ENCODE peak calls at places on chromosomes 11 and 22, in seven cellular contexts. O, T, Z, C, E, X and G are unnamed samples.

GRCh38 chr11:96309001-96309642 is 33.9 kb downstream of the MAML2 start:
- DNase-seq in O (peak; percentile 65), T (no peak), Z (peak; percentile 12), C (no peak), E (no peak), X (no peak), G (peak; percentile 87)

GRCh38 chr11:5369793-5370192 is 13.8 kb upstream of the OR51M1 start:
- DNase-seq in O (peak; percentile 4), T (peak; percentile 34), Z (peak; percentile 36), C (no peak), E (no peak), X (peak; percentile 73), G (peak; percentile 68)

GRCh38 chr11:40686765-40687164 is 772.7 kb downstream of the LRRC4C start:
- DNase-seq in O (no peak), T (no peak), Z (no peak), C (no peak), E (no peak), X (peak; percentile 75), G (no peak)

GRCh38 chr11:92852946-92853345 is 116.5 kb upstream of the MTNR1B start:
- DNase-seq in O (no peak), T (no peak), Z (no peak), C (no peak), E (no peak), X (no peak), G (peak; percentile 27)

GRCh38 chr11:94178331-94178730 is 49.7 kb downstream of the PANX1 start:
- DNase-seq in O (no peak), T (no peak), Z (no peak), C (no peak), E (peak; percentile 68), X (no peak), G (no peak)

GRCh38 chr11:122556605-122557004 is 98.9 kb upstream of the UBASH3B start:
- DNase-seq in O (no peak), T (peak; percentile 74), Z (peak; percentile 77), C (no peak), E (peak; percentile 72), X (peak; percentile 42), G (peak; percentile 69)

GRCh38 chr22:17198188-17199130 is 20.8 kb downstream of the ADA2 start:
- DNase-seq in O (no peak), T (peak; percentile 98), Z (peak; percentile 98), C (no peak), E (peak; percentile 58), X (no peak), G (peak; percentile 24)

GRCh38 chr22:37198290-37199102 is 10.4 kb upstream of the C1QTNF6 start:
- DNase-seq in O (peak; percentile 81), T (peak; percentile 82), Z (peak; percentile 88), C (peak; percentile 57), E (peak; percentile 91), X (peak; percentile 81), G (peak; percentile 84)

GRCh38 chr22:24834845-24835570 is 29.0 kb downstream of the SGSM1 start:
- DNase-seq in O (peak; percentile 12), T (peak; percentile 85), Z (peak; percentile 59), C (peak; percentile 37), E (peak; percentile 55), X (no peak), G (peak; percentile 52)

GRCh38 chr22:22060200-22061084 is 77.9 kb upstream of the TOP3B start:
- DNase-seq in O (peak; percentile 58), T (peak; percentile 88), Z (peak; percentile 82), C (peak; percentile 22), E (peak; percentile 64), X (peak; percentile 80), G (peak; percentile 43)

GRCh38 chr11:35923452-35923851 is 20.4 kb upstream of the LDLRAD3 start:
- DNase-seq in O (no peak), T (no peak), Z (no peak), C (no peak), E (no peak), X (no peak), G (no peak)

GRCh38 chr22:39294571-39295468 is 24.6 kb downstream of the RPL3 start:
- DNase-seq in O (no peak), T (no peak), Z (no peak), C (no peak), E (no peak), X (no peak), G (no peak)

GRCh38 chr11:121018746-121019145 is 5.2 kb upstream of the TBCEL start:
- DNase-seq in O (no peak), T (no peak), Z (no peak), C (no peak), E (no peak), X (no peak), G (no peak)

GRCh38 chr22:42877597-42878340 is 20.7 kb upstream of the ARFGAP3 start:
- DNase-seq in O (no peak), T (no peak), Z (no peak), C (no peak), E (no peak), X (no peak), G (no peak)

GRCh38 chr11:107789767-107790166 is 68.8 kb downstream of the SLC35F2 start:
- DNase-seq in O (no peak), T (no peak), Z (no peak), C (no peak), E (no peak), X (no peak), G (no peak)

GRCh38 chr22:25833676-25834075 is 91.7 kb downstream of the MYO18B start:
- DNase-seq in O (no peak), T (no peak), Z (no peak), C (no peak), E (no peak), X (no peak), G (no peak)

GRCh38 chr11:72483412-72484186 is 49.3 kb upstream of the CLPB start:
- DNase-seq in O (peak; percentile 55), T (no peak), Z (no peak), C (no peak), E (peak; percentile 17), X (peak; percentile 11), G (peak; percentile 9)

GRCh38 chr11:74452366-74452765 is 15.0 kb downstream of the KCNE3 start:
- DNase-seq in O (no peak), T (no peak), Z (no peak), C (no peak), E (no peak), X (no peak), G (no peak)

GRCh38 chr11:20161923-20162322 is 1.6 kb upstream of the DBX1 start:
- DNase-seq in O (no peak), T (peak; percentile 37), Z (peak; percentile 29), C (no peak), E (no peak), X (no peak), G (no peak)
- TF ChIP-seq EZH2 in O (no peak), T (peak; percentile 82), Z (peak; percentile 47), C (no peak), E (peak; percentile 2), X (no peak), G (peak; percentile 78)

DNA sequence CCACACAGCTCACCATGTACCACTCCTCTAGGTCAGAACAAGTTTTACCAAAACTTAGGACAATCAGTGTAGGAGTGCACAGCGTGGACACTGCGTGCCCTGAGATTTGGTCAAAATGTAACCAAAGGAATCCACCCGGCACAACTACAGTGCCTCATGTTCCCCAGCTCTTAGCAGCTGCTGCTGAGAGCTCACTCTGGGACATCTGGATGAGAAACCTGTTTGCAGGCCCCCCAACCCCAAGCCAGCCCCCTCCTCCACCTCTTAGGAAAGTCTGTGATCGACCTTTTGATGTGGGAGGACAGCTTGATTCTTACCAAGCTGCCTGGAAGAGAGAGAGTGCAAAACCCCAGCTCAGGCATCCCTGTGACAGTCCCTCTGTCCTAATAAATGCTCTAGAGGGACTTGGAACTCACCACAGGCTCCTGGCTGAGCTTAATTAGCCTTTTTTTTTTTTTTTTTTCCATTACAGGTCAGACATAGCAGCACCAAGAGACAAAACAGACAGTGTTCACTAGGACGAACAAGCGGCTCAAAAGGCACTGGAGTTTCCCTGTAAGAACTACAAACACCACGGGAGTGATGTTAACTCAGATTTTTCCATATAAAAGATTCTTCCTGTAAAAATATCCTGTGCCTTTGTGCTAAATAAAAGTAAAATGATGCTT is 101.2 kb upstream of the AKIP1 start:
- DNase-seq in O (no peak), T (no peak), Z (peak; percentile 51), C (no peak), E (no peak), X (no peak), G (peak; percentile 33)
- H3K4me1 ChIP-seq in O (peaks cover 28% of the 10 kb centered on the region), T (peaks cover 42% of the 10 kb centered on the region), Z (peaks cover 54% of the 10 kb centered on the region), C (no peaks in the 10 kb centered on the region), E (peaks cover 44% of the 10 kb centered on the region), X (peaks cover 7% of the 10 kb centered on the region), G (peaks cover 65% of the 10 kb centered on the region)

GRCh38 chr22:46947516-46948260 is 185.2 kb downstream of the TBC1D22A start:
- DNase-seq in O (no peak), T (no peak), Z (no peak), C (no peak), E (no peak), X (no peak), G (no peak)

GRCh38 chr22:46946383-46946965 is 184.0 kb downstream of the TBC1D22A start:
- DNase-seq in O (no peak), T (no peak), Z (no peak), C (no peak), E (no peak), X (no peak), G (no peak)

GRCh38 chr22:46951326-46951725 is 188.9 kb downstream of the TBC1D22A start:
- DNase-seq in O (no peak), T (no peak), Z (no peak), C (no peak), E (no peak), X (no peak), G (no peak)

GRCh38 chr22:46945481-46945880 is 183.0 kb downstream of the TBC1D22A start:
- DNase-seq in O (no peak), T (no peak), Z (no peak), C (no peak), E (no peak), X (no peak), G (no peak)

DNA sequence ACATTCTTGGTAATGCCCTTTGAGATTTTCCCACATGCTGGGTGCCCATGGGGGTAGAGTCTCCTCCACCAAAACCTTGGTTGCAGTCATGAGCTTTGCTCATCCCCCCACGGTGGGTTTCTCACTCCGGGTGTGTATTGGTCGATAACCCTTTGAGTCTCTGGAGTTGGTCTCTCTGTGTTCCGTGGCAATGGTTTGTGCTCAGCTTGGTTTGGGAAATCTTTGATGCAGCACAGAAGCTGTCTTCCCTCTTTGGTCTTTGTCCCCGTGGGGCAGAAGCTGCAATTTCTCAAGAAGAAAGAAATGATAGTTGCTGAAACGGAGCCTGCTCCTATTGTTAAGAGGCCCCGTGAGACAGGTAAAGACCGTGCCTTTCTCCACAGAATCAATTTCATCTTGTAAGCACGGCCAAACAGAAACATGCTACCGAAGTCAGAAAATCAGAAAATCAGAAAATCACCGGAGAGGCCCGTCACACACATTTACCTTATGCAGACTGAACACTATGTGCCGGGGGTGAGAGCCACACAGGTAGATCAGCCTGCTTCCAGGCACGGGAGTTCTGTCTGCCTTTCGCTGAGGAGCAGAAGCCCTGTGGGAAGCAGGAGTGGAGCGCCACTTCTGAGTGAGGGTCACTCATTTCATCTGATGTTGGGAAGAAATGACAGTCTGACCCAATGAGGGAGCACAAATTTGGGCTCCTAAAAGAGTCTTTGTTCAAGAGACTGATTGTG is 186.1 kb downstream of the TBC1D22A start:
- DNase-seq in O (no peak), T (no peak), Z (no peak), C (no peak), E (no peak), X (no peak), G (no peak)
- TF ChIP-seq EZH2phosphoT487 in O (no peak), T (no peak), Z (no peak), C (no peak), E (no peak), X (no peak), G (no peak)

DNA sequence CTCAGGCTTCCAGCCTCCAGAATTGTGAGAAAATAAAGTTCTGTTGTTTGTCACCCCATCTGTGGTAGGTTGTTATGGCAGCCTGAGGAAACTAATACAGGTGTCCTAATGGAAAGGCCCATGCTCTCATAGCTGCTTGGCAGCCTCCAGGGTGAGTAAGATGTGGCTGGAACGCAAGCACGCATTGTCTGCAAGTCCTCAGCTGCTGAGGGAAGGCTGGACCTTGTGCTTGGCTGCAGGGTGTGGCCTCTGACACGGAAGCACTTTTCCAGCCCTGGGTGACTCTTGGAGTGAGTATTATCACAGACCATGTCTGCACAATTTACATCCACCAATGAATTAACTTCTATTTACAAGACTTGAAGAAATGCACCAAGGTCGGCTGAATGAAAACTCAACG is 44.4 kb upstream of the BARX2 start:
- DNase-seq in O (peak; percentile 48), T (no peak), Z (no peak), C (no peak), E (peak; percentile 35), X (no peak), G (peak; percentile 44)
- TF ChIP-seq EZH2 in O (no peak), T (no peak), Z (no peak), C (no peak), E (no peak), X (no peak), G (no peak)